ENCODE peak calls at places on chromosomes 5 and 9, in five cellular contexts. R, O, S, W and F are unnamed samples.
A peak's percentile ranks its signal among the peaks of the same experiment; 100 is the strongest.

GRCh38 chr9:134127616-134128015 is 8.3 kb upstream of the WDR5 start:
- DNase-seq in O (no peak), S (no peak), R (no peak), W (no peak), F (no peak)

GRCh38 chr5:140842798-140843733 is 2.1 kb downstream of the PCDHA8 start:
- DNase-seq in O (no peak), R (no peak), S (no peak), W (no peak), F (no peak)

GRCh38 chr5:178542455-178542854 is 47.7 kb downstream of the COL23A1 start:
- DNase-seq in S (no peak), R (no peak), W (peak; percentile 11), O (no peak), F (no peak)

GRCh38 chr9:113675475-113675941 is 200.6 kb upstream of the ZNF618 start:
- DNase-seq in W (peak; percentile 98), O (peak; percentile 99), R (no peak), S (peak; percentile 95), F (no peak)

GRCh38 chr5:131952286-131952857 is 6.9 kb upstream of the MEIKIN start:
- DNase-seq in O (no peak), R (peak; percentile 52), S (peak; percentile 36), W (peak; percentile 3), F (no peak)

GRCh38 chr9:124239249-124240073 is 18.3 kb upstream of the NEK6 start:
- DNase-seq in W (no peak), R (no peak), S (no peak), O (no peak), F (no peak)

GRCh38 chr5:151141535-151141934 is 16.0 kb downstream of the ANXA6 start:
- DNase-seq in O (peak; percentile 41), S (no peak), R (no peak), W (no peak), F (peak; percentile 56)

GRCh38 chr5:164002653-164003052 is 497.2 kb downstream of the MAT2B start:
- DNase-seq in S (peak; percentile 33), O (peak; percentile 18), R (no peak), W (no peak), F (no peak)

GRCh38 chr5:98433022-98433421 is 340.4 kb upstream of the RGMB start:
- DNase-seq in O (peak; percentile 24), R (no peak), W (no peak), S (peak; percentile 80), F (no peak)

GRCh38 chr5:173721259-173722232 is 105.1 kb upstream of the BOD1 start:
- DNase-seq in W (no peak), S (no peak), O (no peak), R (no peak), F (no peak)

GRCh38 chr5:36200513-36200912 is 41.2 kb downstream of the NADK2 start:
- DNase-seq in W (peak; percentile 63), O (peak; percentile 40), S (no peak), R (no peak), F (no peak)

GRCh38 chr9:86944974-86945867 is 2.1 kb downstream of the GAS1 start:
- DNase-seq in O (peak; percentile 64), S (peak; percentile 39), R (no peak), W (peak; percentile 44), F (no peak)